ENCODE peak calls at places on chromosome 15, in seven cellular contexts. One of them, this sample, is unnamed.

GRCh38 chr15:44397869-44398268 is 29.6 kb upstream of the CTDSPL2 start:
- DNase-seq in A549: no peak
- DNase-seq in effector memory CD4-positive, alpha-beta T cell: no peak
- DNase-seq in CD8-positive, alpha-beta memory T cell: no peak
- DNase-seq in cardiac muscle cell: no peak
- DNase-seq in breast epithelium: no peak
- DNase-seq in GM23248: no peak
- DNase-seq in this sample: no peak

GRCh38 chr15:92091155-92091734 is 237.7 kb downstream of the SLCO3A1 start:
- DNase-seq in A549: peak
- DNase-seq in effector memory CD4-positive, alpha-beta T cell: no peak
- DNase-seq in CD8-positive, alpha-beta memory T cell: no peak
- DNase-seq in cardiac muscle cell: peak
- DNase-seq in breast epithelium: peak
- DNase-seq in GM23248: peak
- DNase-seq in this sample: no peak

GRCh38 chr15:78951841-78952238 is 7.0 kb upstream of the CTSH start:
- DNase-seq in A549: peak
- DNase-seq in effector memory CD4-positive, alpha-beta T cell: no peak
- DNase-seq in CD8-positive, alpha-beta memory T cell: no peak
- DNase-seq in cardiac muscle cell: peak
- DNase-seq in breast epithelium: no peak
- DNase-seq in GM23248: no peak
- DNase-seq in this sample: no peak

GRCh38 chr15:61038387-61038786 is 190.7 kb downstream of the RORA start:
- DNase-seq in A549: peak
- DNase-seq in effector memory CD4-positive, alpha-beta T cell: no peak
- DNase-seq in CD8-positive, alpha-beta memory T cell: no peak
- DNase-seq in cardiac muscle cell: peak
- DNase-seq in breast epithelium: no peak
- DNase-seq in GM23248: peak
- DNase-seq in this sample: no peak

GRCh38 chr15:48040166-48040817 is 80.5 kb upstream of the SLC24A5 start:
- DNase-seq in A549: no peak
- DNase-seq in effector memory CD4-positive, alpha-beta T cell: no peak
- DNase-seq in CD8-positive, alpha-beta memory T cell: no peak
- DNase-seq in cardiac muscle cell: peak
- DNase-seq in breast epithelium: no peak
- DNase-seq in GM23248: peak
- DNase-seq in this sample: no peak

GRCh38 chr15:92845109-92845508 is 55.0 kb upstream of the CHD2 start:
- DNase-seq in A549: peak
- DNase-seq in effector memory CD4-positive, alpha-beta T cell: no peak
- DNase-seq in CD8-positive, alpha-beta memory T cell: peak
- DNase-seq in cardiac muscle cell: peak
- DNase-seq in breast epithelium: no peak
- DNase-seq in GM23248: peak
- DNase-seq in this sample: no peak

GRCh38 chr15:93018574-93018973 is 70.4 kb downstream of the RGMA start:
- DNase-seq in A549: peak
- DNase-seq in effector memory CD4-positive, alpha-beta T cell: no peak
- DNase-seq in CD8-positive, alpha-beta memory T cell: no peak
- DNase-seq in cardiac muscle cell: peak
- DNase-seq in breast epithelium: no peak
- DNase-seq in GM23248: peak
- DNase-seq in this sample: no peak

GRCh38 chr15:68384451-68385239 is 47.3 kb downstream of the ITGA11 start:
- DNase-seq in A549: peak
- DNase-seq in effector memory CD4-positive, alpha-beta T cell: no peak
- DNase-seq in CD8-positive, alpha-beta memory T cell: no peak
- DNase-seq in cardiac muscle cell: peak
- DNase-seq in breast epithelium: no peak
- DNase-seq in GM23248: peak
- DNase-seq in this sample: no peak

GRCh38 chr15:36632196-36632595 is 52.8 kb downstream of the CDIN1 start:
- DNase-seq in A549: peak
- DNase-seq in effector memory CD4-positive, alpha-beta T cell: no peak
- DNase-seq in CD8-positive, alpha-beta memory T cell: no peak
- DNase-seq in cardiac muscle cell: peak
- DNase-seq in breast epithelium: no peak
- DNase-seq in GM23248: peak
- DNase-seq in this sample: no peak

GRCh38 chr15:48965972-48966371 is 2.3 kb upstream of the SHC4 start:
- DNase-seq in A549: peak
- DNase-seq in effector memory CD4-positive, alpha-beta T cell: no peak
- DNase-seq in CD8-positive, alpha-beta memory T cell: no peak
- DNase-seq in cardiac muscle cell: peak
- DNase-seq in breast epithelium: no peak
- DNase-seq in GM23248: peak
- DNase-seq in this sample: no peak

GRCh38 chr15:44265757-44266156 is 22.8 kb upstream of the GOLM2 start:
- DNase-seq in A549: no peak
- DNase-seq in effector memory CD4-positive, alpha-beta T cell: no peak
- DNase-seq in CD8-positive, alpha-beta memory T cell: no peak
- DNase-seq in cardiac muscle cell: peak
- DNase-seq in breast epithelium: no peak
- DNase-seq in GM23248: no peak
- DNase-seq in this sample: no peak

GRCh38 chr15:48720646-48721045 is 75.1 kb upstream of the FBN1 start:
- DNase-seq in A549: no peak
- DNase-seq in effector memory CD4-positive, alpha-beta T cell: no peak
- DNase-seq in CD8-positive, alpha-beta memory T cell: no peak
- DNase-seq in cardiac muscle cell: peak
- DNase-seq in breast epithelium: no peak
- DNase-seq in GM23248: peak
- DNase-seq in this sample: no peak

GRCh38 chr15:72155635-72156616 is 37.7 kb downstream of the SENP8 start:
- DNase-seq in A549: peak
- DNase-seq in effector memory CD4-positive, alpha-beta T cell: peak
- DNase-seq in CD8-positive, alpha-beta memory T cell: peak
- DNase-seq in cardiac muscle cell: peak
- DNase-seq in breast epithelium: peak
- DNase-seq in GM23248: peak
- DNase-seq in this sample: peak

GRCh38 chr15:47473857-47474256 is 243.4 kb upstream of the SEMA6D start:
- DNase-seq in A549: no peak
- DNase-seq in effector memory CD4-positive, alpha-beta T cell: no peak
- DNase-seq in CD8-positive, alpha-beta memory T cell: no peak
- DNase-seq in cardiac muscle cell: peak
- DNase-seq in breast epithelium: no peak
- DNase-seq in GM23248: peak
- DNase-seq in this sample: no peak

GRCh38 chr15:95018888-95019545 is 787.7 kb downstream of the MCTP2 start:
- DNase-seq in A549: no peak
- DNase-seq in effector memory CD4-positive, alpha-beta T cell: no peak
- DNase-seq in CD8-positive, alpha-beta memory T cell: no peak
- DNase-seq in cardiac muscle cell: peak
- DNase-seq in breast epithelium: no peak
- DNase-seq in GM23248: peak
- DNase-seq in this sample: no peak

GRCh38 chr15:80709542-80709941 is 14.4 kb downstream of the ABHD17C start:
- DNase-seq in A549: no peak
- DNase-seq in effector memory CD4-positive, alpha-beta T cell: no peak
- DNase-seq in CD8-positive, alpha-beta memory T cell: no peak
- DNase-seq in cardiac muscle cell: no peak
- DNase-seq in breast epithelium: no peak
- DNase-seq in GM23248: no peak
- DNase-seq in this sample: no peak

GRCh38 chr15:43516801-43517353 is 531 bp upstream of the MAP1A start:
- DNase-seq in A549: no peak
- DNase-seq in effector memory CD4-positive, alpha-beta T cell: no peak
- DNase-seq in CD8-positive, alpha-beta memory T cell: no peak
- DNase-seq in cardiac muscle cell: peak
- DNase-seq in breast epithelium: no peak
- DNase-seq in GM23248: peak
- DNase-seq in this sample: peak

GRCh38 chr15:48149858-48150257 is 28.2 kb downstream of the MYEF2 start:
- DNase-seq in A549: no peak
- DNase-seq in effector memory CD4-positive, alpha-beta T cell: no peak
- DNase-seq in CD8-positive, alpha-beta memory T cell: no peak
- DNase-seq in cardiac muscle cell: peak
- DNase-seq in breast epithelium: no peak
- DNase-seq in GM23248: peak
- DNase-seq in this sample: no peak

GRCh38 chr15:91278956-91279355 is 178.9 kb downstream of the SV2B start:
- DNase-seq in A549: no peak
- DNase-seq in effector memory CD4-positive, alpha-beta T cell: no peak
- DNase-seq in CD8-positive, alpha-beta memory T cell: no peak
- DNase-seq in cardiac muscle cell: no peak
- DNase-seq in breast epithelium: no peak
- DNase-seq in GM23248: no peak
- DNase-seq in this sample: no peak

GRCh38 chr15:32849769-32850668 is 132.2 kb downstream of the GREM1 start:
- DNase-seq in A549: peak
- DNase-seq in effector memory CD4-positive, alpha-beta T cell: no peak
- DNase-seq in CD8-positive, alpha-beta memory T cell: no peak
- DNase-seq in cardiac muscle cell: peak
- DNase-seq in breast epithelium: no peak
- DNase-seq in GM23248: peak
- DNase-seq in this sample: no peak

GRCh38 chr15:65079580-65079979 is 3.0 kb downstream of the KBTBD13 start:
- DNase-seq in A549: no peak
- DNase-seq in effector memory CD4-positive, alpha-beta T cell: no peak
- DNase-seq in CD8-positive, alpha-beta memory T cell: no peak
- DNase-seq in cardiac muscle cell: no peak
- DNase-seq in breast epithelium: no peak
- DNase-seq in GM23248: no peak
- DNase-seq in this sample: no peak

GRCh38 chr15:65072617-65073016 is 3.9 kb upstream of the KBTBD13 start:
- DNase-seq in A549: no peak
- DNase-seq in effector memory CD4-positive, alpha-beta T cell: no peak
- DNase-seq in CD8-positive, alpha-beta memory T cell: no peak
- DNase-seq in cardiac muscle cell: no peak
- DNase-seq in breast epithelium: no peak
- DNase-seq in GM23248: no peak
- DNase-seq in this sample: no peak

GRCh38 chr15:65077291-65077980 is 890 bp downstream of the KBTBD13 start:
- DNase-seq in A549: no peak
- DNase-seq in effector memory CD4-positive, alpha-beta T cell: no peak
- DNase-seq in CD8-positive, alpha-beta memory T cell: no peak
- DNase-seq in cardiac muscle cell: no peak
- DNase-seq in breast epithelium: no peak
- DNase-seq in GM23248: no peak
- DNase-seq in this sample: no peak

GRCh38 chr15:65077981-65078352 is 1.4 kb downstream of the KBTBD13 start:
- DNase-seq in A549: peak
- DNase-seq in effector memory CD4-positive, alpha-beta T cell: no peak
- DNase-seq in CD8-positive, alpha-beta memory T cell: peak
- DNase-seq in cardiac muscle cell: peak
- DNase-seq in breast epithelium: peak
- DNase-seq in GM23248: peak
- DNase-seq in this sample: no peak

GRCh38 chr15:65076486-65077290 is at the start of gene KBTBD13:
- DNase-seq in A549: no peak
- DNase-seq in effector memory CD4-positive, alpha-beta T cell: no peak
- DNase-seq in CD8-positive, alpha-beta memory T cell: no peak
- DNase-seq in cardiac muscle cell: no peak
- DNase-seq in breast epithelium: no peak
- DNase-seq in GM23248: no peak
- DNase-seq in this sample: no peak
- H3K27ac ChIP-seq in A549: peak
- H3K27ac ChIP-seq in effector memory CD4-positive, alpha-beta T cell: no peak
- H3K27ac ChIP-seq in CD8-positive, alpha-beta memory T cell: no peak
- H3K27ac ChIP-seq in cardiac muscle cell: peak
- H3K27ac ChIP-seq in breast epithelium: no peak
- H3K27ac ChIP-seq in GM23248: no peak
- H3K27ac ChIP-seq in this sample: no peak

DNA sequence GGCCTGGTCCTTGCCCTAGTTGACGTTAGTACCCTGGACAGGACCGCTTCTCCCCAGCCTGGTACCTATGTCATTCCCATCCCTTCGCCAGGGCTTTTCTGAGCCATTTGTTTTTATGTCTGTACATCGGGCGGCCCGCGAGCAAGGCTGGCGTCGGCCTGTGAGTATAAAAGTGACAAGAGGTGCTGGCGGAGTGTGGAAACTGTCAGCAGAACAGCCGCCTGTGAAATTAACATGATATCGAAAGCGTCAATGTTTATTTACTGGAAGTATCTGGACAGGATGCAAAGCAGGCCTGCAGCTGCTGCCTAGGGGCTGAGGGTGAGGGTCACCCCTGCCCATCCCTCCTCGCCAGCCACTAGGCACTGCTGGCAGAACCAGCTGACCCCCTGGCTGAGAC is 33.4 kb downstream of the LINGO1 start:
- DNase-seq in A549: no peak
- DNase-seq in effector memory CD4-positive, alpha-beta T cell: no peak
- DNase-seq in CD8-positive, alpha-beta memory T cell: no peak
- DNase-seq in cardiac muscle cell: no peak
- DNase-seq in breast epithelium: no peak
- DNase-seq in GM23248: no peak
- DNase-seq in this sample: no peak
- H3K27ac ChIP-seq in A549: no peak
- H3K27ac ChIP-seq in effector memory CD4-positive, alpha-beta T cell: no peak
- H3K27ac ChIP-seq in CD8-positive, alpha-beta memory T cell: no peak
- H3K27ac ChIP-seq in cardiac muscle cell: peak
- H3K27ac ChIP-seq in breast epithelium: no peak
- H3K27ac ChIP-seq in GM23248: no peak
- H3K27ac ChIP-seq in this sample: no peak

DNA sequence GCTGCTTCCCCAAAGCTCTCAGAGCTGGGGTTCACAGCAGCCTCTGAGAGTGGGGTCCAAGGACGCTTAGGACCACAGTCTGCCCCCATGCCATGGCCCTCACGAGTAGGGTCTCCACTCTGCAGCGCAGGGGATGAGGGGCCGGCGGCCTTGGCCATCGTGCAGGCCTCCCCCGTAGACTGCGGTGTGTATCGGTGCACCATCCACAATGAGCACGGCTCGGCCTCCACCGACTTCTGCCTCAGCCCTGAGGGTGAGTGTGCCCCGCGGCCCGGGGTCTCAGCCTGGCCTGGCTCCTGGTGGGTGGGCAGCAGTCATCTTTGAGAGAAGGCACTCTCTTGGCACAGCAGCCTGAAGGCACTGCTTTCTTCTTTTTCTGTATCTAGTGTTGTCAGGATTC is 24.8 kb upstream of the SLC28A1 start:
- DNase-seq in A549: no peak
- DNase-seq in effector memory CD4-positive, alpha-beta T cell: no peak
- DNase-seq in CD8-positive, alpha-beta memory T cell: no peak
- DNase-seq in cardiac muscle cell: no peak
- DNase-seq in breast epithelium: no peak
- DNase-seq in GM23248: no peak
- DNase-seq in this sample: no peak
- H3K27ac ChIP-seq in A549: no peak
- H3K27ac ChIP-seq in effector memory CD4-positive, alpha-beta T cell: no peak
- H3K27ac ChIP-seq in CD8-positive, alpha-beta memory T cell: no peak
- H3K27ac ChIP-seq in cardiac muscle cell: no peak
- H3K27ac ChIP-seq in breast epithelium: peak
- H3K27ac ChIP-seq in GM23248: no peak
- H3K27ac ChIP-seq in this sample: no peak

DNA sequence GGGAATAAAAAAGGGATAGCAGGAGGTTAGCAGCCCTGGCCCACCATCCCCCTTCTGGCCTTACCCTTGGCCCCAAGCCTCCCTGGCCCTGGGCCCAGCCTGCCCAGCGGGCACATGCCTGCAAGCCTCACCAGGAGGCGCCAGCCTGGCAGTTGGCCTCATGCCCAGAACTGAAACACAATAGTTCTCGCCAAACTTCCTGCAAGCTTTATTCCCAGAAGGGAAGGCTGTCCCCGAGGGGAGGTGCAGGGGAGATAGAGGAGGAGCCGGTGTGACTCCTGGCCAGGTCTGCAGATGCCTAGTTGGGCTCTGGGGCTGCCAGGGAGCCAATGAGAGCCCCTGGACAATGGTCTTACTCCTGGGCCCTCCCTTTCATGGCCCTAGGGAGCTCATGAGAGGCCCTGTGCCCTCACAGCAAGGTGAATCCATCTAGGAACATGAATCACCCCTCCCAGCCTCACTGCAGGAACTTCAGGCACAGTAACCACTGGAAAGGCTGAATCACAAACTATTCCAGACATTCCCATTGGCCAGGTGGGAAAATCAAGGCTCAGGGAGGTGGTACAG is 4.0 kb downstream of the CCDC33 start:
- DNase-seq in A549: peak
- DNase-seq in effector memory CD4-positive, alpha-beta T cell: no peak
- DNase-seq in CD8-positive, alpha-beta memory T cell: no peak
- DNase-seq in cardiac muscle cell: peak
- DNase-seq in breast epithelium: peak
- DNase-seq in GM23248: peak
- DNase-seq in this sample: peak
- H3K27ac ChIP-seq in A549: peak
- H3K27ac ChIP-seq in effector memory CD4-positive, alpha-beta T cell: no peak
- H3K27ac ChIP-seq in CD8-positive, alpha-beta memory T cell: no peak
- H3K27ac ChIP-seq in cardiac muscle cell: no peak
- H3K27ac ChIP-seq in breast epithelium: no peak
- H3K27ac ChIP-seq in GM23248: peak
- H3K27ac ChIP-seq in this sample: no peak

This sample was measured in caudate nucleus.